ENCODE peak calls at places on chromosomes 6 and 20, in seven cellular contexts. N, B, I, S, K, L and X are unnamed samples.

GRCh38 chr6:168895102-168895812 is 358.4 kb downstream of the THBS2 start:
- DNase-seq in L (peak), N (peak), B (peak), I (peak), S (peak), K (peak), X (peak)

GRCh38 chr6:33250731-33251130 is 20.9 kb downstream of the VPS52 start:
- DNase-seq in I (no peak), B (no peak), S (no peak), K (no peak), N (no peak), L (no peak), X (no peak)

GRCh38 chr6:2853766-2854393 is 12.2 kb upstream of the SERPINB1 start:
- DNase-seq in L (peak), S (peak), B (peak), I (no peak), K (peak), N (peak), X (peak)

GRCh38 chr6:42787018-42787611 is 5.3 kb downstream of the BICRAL start:
- DNase-seq in S (no peak), N (no peak), L (no peak), I (no peak), K (no peak), B (no peak), X (no peak)

GRCh38 chr6:45728674-45729073 is 287.0 kb downstream of the CLIC5 start:
- DNase-seq in N (no peak), K (no peak), B (no peak), S (peak), L (peak), I (no peak), X (no peak)

GRCh38 chr20:3084283-3084985 is at the start of gene AVP:
- DNase-seq in K (no peak), L (no peak), N (no peak), B (no peak), I (no peak), S (no peak), X (no peak)

GRCh38 chr6:129793447-129793846 is 67.7 kb downstream of the TMEM244 start:
- DNase-seq in S (no peak), K (no peak), I (no peak), L (no peak), B (no peak), N (no peak), X (no peak)

GRCh38 chr20:22004946-22005345 is 299.5 kb downstream of the PAX1 start:
- DNase-seq in L (peak), K (no peak), B (no peak), S (no peak), I (no peak), N (no peak), X (no peak)

GRCh38 chr20:40749985-40750506 is 61.0 kb upstream of the MAFB start:
- DNase-seq in N (no peak), S (no peak), L (no peak), K (no peak), B (no peak), I (no peak), X (no peak)

GRCh38 chr6:170446841-170447560 is 106.1 kb downstream of the PSMB1 start:
- DNase-seq in I (no peak), N (no peak), S (no peak), K (no peak), L (no peak), B (no peak), X (no peak)

GRCh38 chr6:134063121-134063965 is 10.9 kb upstream of the SLC2A12 start:
- DNase-seq in L (peak), B (no peak), K (no peak), N (no peak), S (no peak), I (no peak), X (no peak)

GRCh38 chr6:46917002-46917401 is 4.7 kb downstream of the ADGRF5 start:
- DNase-seq in I (no peak), B (no peak), S (no peak), N (no peak), K (no peak), L (no peak), X (no peak)

GRCh38 chr20:20549267-20549612 is 163.2 kb downstream of the RALGAPA2 start:
- DNase-seq in N (no peak), S (peak), I (no peak), B (no peak), K (no peak), L (no peak), X (no peak)

GRCh38 chr20:22796465-22797077 is 212.2 kb upstream of the FOXA2 start:
- DNase-seq in I (no peak), N (no peak), L (peak), B (no peak), S (peak), K (no peak), X (no peak)

GRCh38 chr20:4856022-4856755 is 134.5 kb downstream of the PRND start:
- DNase-seq in N (no peak), K (no peak), S (no peak), L (no peak), B (no peak), I (peak), X (no peak)

GRCh38 chr6:89145962-89146747 is at the start of gene PM20D2:
- DNase-seq in I (peak), S (peak), K (peak), L (peak), N (peak), B (peak), X (peak)

GRCh38 chr6:93416575-93417420 is 2.6 kb downstream of the EPHA7 start:
- DNase-seq in K (no peak), N (peak), B (no peak), I (peak), L (peak), S (no peak), X (no peak)

GRCh38 chr6:24546432-24546831 is 51.7 kb downstream of the ALDH5A1 start:
- DNase-seq in S (no peak), K (no peak), N (no peak), B (no peak), L (no peak), I (no peak), X (no peak)

GRCh38 chr20:60085551-60086132 is 127.4 kb downstream of the CDH26 start:
- DNase-seq in S (no peak), B (no peak), L (no peak), N (no peak), I (no peak), K (no peak), X (no peak)

GRCh38 chr6:40779399-40779798 is 192.2 kb upstream of the LRFN2 start:
- DNase-seq in K (no peak), N (no peak), S (peak), I (no peak), L (peak), B (no peak), X (no peak)

GRCh38 chr6:53795254-53795701 is 473 bp downstream of the LRRC1 start:
- DNase-seq in K (no peak), B (no peak), L (peak), S (peak), I (no peak), N (peak), X (no peak)

GRCh38 chr6:27505209-27506027 is 32.5 kb upstream of the ZNF184 start:
- DNase-seq in L (peak), I (peak), N (peak), S (peak), B (peak), K (peak), X (peak)

GRCh38 chr20:4811661-4812181 is 90.0 kb downstream of the PRND start:
- DNase-seq in S (no peak), N (no peak), K (peak), L (no peak), B (peak), I (peak), X (peak)

GRCh38 chr6:45650527-45651135 is 272.9 kb upstream of the SUPT3H start:
- DNase-seq in N (no peak), S (peak), L (peak), I (no peak), B (no peak), K (no peak), X (no peak)

GRCh38 chr6:57173056-57173885 is 1.1 kb downstream of the BAG2 start:
- DNase-seq in L (peak), N (peak), K (no peak), S (peak), B (peak), I (no peak), X (peak)